ENCODE peak calls at places on chromosomes 13 and 19, in seven cellular contexts. One of them, this sample, is unnamed.

GRCh38 chr13:70923863-70924752 is 815.9 kb upstream of the KLHL1 start:
- DNase-seq in esophagus squamous epithelium: no peak
- DNase-seq in heart left ventricle: no peak
- DNase-seq in gastrocnemius medialis: no peak
- DNase-seq in vagina: no peak
- DNase-seq in IMR-90: no peak
- DNase-seq in thyroid gland: no peak
- DNase-seq in this sample: no peak

GRCh38 chr19:42466521-42467436 is 24.0 kb upstream of the CXCL17 start:
- DNase-seq in esophagus squamous epithelium: no peak
- DNase-seq in heart left ventricle: no peak
- DNase-seq in gastrocnemius medialis: no peak
- DNase-seq in vagina: no peak
- DNase-seq in IMR-90: no peak
- DNase-seq in thyroid gland: no peak
- DNase-seq in this sample: no peak

GRCh38 chr19:47373246-47374240 is 24.4 kb downstream of the DHX34 start:
- DNase-seq in esophagus squamous epithelium: no peak
- DNase-seq in heart left ventricle: no peak
- DNase-seq in gastrocnemius medialis: no peak
- DNase-seq in vagina: no peak
- DNase-seq in IMR-90: no peak
- DNase-seq in thyroid gland: no peak
- DNase-seq in this sample: no peak

GRCh38 chr19:11580665-11581418 is 3.4 kb upstream of the ACP5 start:
- DNase-seq in esophagus squamous epithelium: no peak
- DNase-seq in heart left ventricle: no peak
- DNase-seq in gastrocnemius medialis: no peak
- DNase-seq in vagina: no peak
- DNase-seq in IMR-90: peak; percentile 8
- DNase-seq in thyroid gland: no peak
- DNase-seq in this sample: no peak

GRCh38 chr19:45446295-45446694 is 21.5 kb upstream of the FOSB start:
- DNase-seq in esophagus squamous epithelium: no peak
- DNase-seq in heart left ventricle: no peak
- DNase-seq in gastrocnemius medialis: no peak
- DNase-seq in vagina: no peak
- DNase-seq in IMR-90: peak; percentile 52
- DNase-seq in thyroid gland: no peak
- DNase-seq in this sample: no peak

GRCh38 chr13:114115796-114116195 is 16.6 kb downstream of the RASA3 start:
- DNase-seq in esophagus squamous epithelium: no peak
- DNase-seq in heart left ventricle: peak; percentile 3
- DNase-seq in gastrocnemius medialis: no peak
- DNase-seq in vagina: no peak
- DNase-seq in IMR-90: no peak
- DNase-seq in thyroid gland: no peak
- DNase-seq in this sample: no peak

GRCh38 chr19:37074819-37075362 is 3.3 kb upstream of the ZNF420 start:
- DNase-seq in esophagus squamous epithelium: no peak
- DNase-seq in heart left ventricle: no peak
- DNase-seq in gastrocnemius medialis: no peak
- DNase-seq in vagina: no peak
- DNase-seq in IMR-90: no peak
- DNase-seq in thyroid gland: no peak
- DNase-seq in this sample: no peak

GRCh38 chr13:65762015-65762414 is 1468.1 kb downstream of the PCDH9 start:
- DNase-seq in esophagus squamous epithelium: no peak
- DNase-seq in heart left ventricle: no peak
- DNase-seq in gastrocnemius medialis: no peak
- DNase-seq in vagina: no peak
- DNase-seq in IMR-90: no peak
- DNase-seq in thyroid gland: no peak
- DNase-seq in this sample: no peak

GRCh38 chr19:30682576-30683536 is 310.7 kb downstream of the ZNF536 start:
- DNase-seq in esophagus squamous epithelium: no peak
- DNase-seq in heart left ventricle: peak; percentile 68
- DNase-seq in gastrocnemius medialis: peak; percentile 35
- DNase-seq in vagina: no peak
- DNase-seq in IMR-90: peak; percentile 82
- DNase-seq in thyroid gland: peak; percentile 68
- DNase-seq in this sample: peak; percentile 91

GRCh38 chr19:56441206-56441792 is 35.8 kb downstream of the ZNF667 start:
- DNase-seq in esophagus squamous epithelium: no peak
- DNase-seq in heart left ventricle: no peak
- DNase-seq in gastrocnemius medialis: no peak
- DNase-seq in vagina: no peak
- DNase-seq in IMR-90: no peak
- DNase-seq in thyroid gland: no peak
- DNase-seq in this sample: no peak

GRCh38 chr13:76339649-76340048 is 546.6 kb downstream of the KCTD12 start:
- DNase-seq in esophagus squamous epithelium: no peak
- DNase-seq in heart left ventricle: no peak
- DNase-seq in gastrocnemius medialis: no peak
- DNase-seq in vagina: no peak
- DNase-seq in IMR-90: no peak
- DNase-seq in thyroid gland: no peak
- DNase-seq in this sample: no peak

GRCh38 chr19:29268103-29268502 is 55.2 kb upstream of the UQCRFS1 start:
- DNase-seq in esophagus squamous epithelium: no peak
- DNase-seq in heart left ventricle: no peak
- DNase-seq in gastrocnemius medialis: no peak
- DNase-seq in vagina: no peak
- DNase-seq in IMR-90: no peak
- DNase-seq in thyroid gland: no peak
- DNase-seq in this sample: no peak

GRCh38 chr13:74322562-74322961 is 188.4 kb upstream of the KLF12 start:
- DNase-seq in esophagus squamous epithelium: no peak
- DNase-seq in heart left ventricle: no peak
- DNase-seq in gastrocnemius medialis: no peak
- DNase-seq in vagina: no peak
- DNase-seq in IMR-90: no peak
- DNase-seq in thyroid gland: no peak
- DNase-seq in this sample: no peak

GRCh38 chr13:27967736-27968315 is 1.3 kb downstream of the CDX2 start:
- DNase-seq in esophagus squamous epithelium: no peak
- DNase-seq in heart left ventricle: no peak
- DNase-seq in gastrocnemius medialis: no peak
- DNase-seq in vagina: no peak
- DNase-seq in IMR-90: no peak
- DNase-seq in thyroid gland: no peak
- DNase-seq in this sample: no peak

GRCh38 chr19:38733493-38734175 is 10.6 kb downstream of the CAPN12 start:
- DNase-seq in esophagus squamous epithelium: no peak
- DNase-seq in heart left ventricle: peak; percentile 15
- DNase-seq in gastrocnemius medialis: no peak
- DNase-seq in vagina: no peak
- DNase-seq in IMR-90: no peak
- DNase-seq in thyroid gland: no peak
- DNase-seq in this sample: no peak

GRCh38 chr13:110562696-110563462 is 1.4 kb upstream of the RAB20 start:
- DNase-seq in esophagus squamous epithelium: no peak
- DNase-seq in heart left ventricle: no peak
- DNase-seq in gastrocnemius medialis: no peak
- DNase-seq in vagina: no peak
- DNase-seq in IMR-90: no peak
- DNase-seq in thyroid gland: no peak
- DNase-seq in this sample: no peak

GRCh38 chr13:50594276-50594970 is 249.1 kb downstream of the DLEU7 start:
- DNase-seq in esophagus squamous epithelium: no peak
- DNase-seq in heart left ventricle: no peak
- DNase-seq in gastrocnemius medialis: no peak
- DNase-seq in vagina: no peak
- DNase-seq in IMR-90: no peak
- DNase-seq in thyroid gland: no peak
- DNase-seq in this sample: no peak

GRCh38 chr13:44726214-44726613 is 150.1 kb upstream of the TSC22D1 start:
- DNase-seq in esophagus squamous epithelium: no peak
- DNase-seq in heart left ventricle: no peak
- DNase-seq in gastrocnemius medialis: no peak
- DNase-seq in vagina: no peak
- DNase-seq in IMR-90: peak; percentile 90
- DNase-seq in thyroid gland: no peak
- DNase-seq in this sample: no peak

GRCh38 chr13:21336609-21337008 is 122.5 kb downstream of the ZDHHC20 start:
- DNase-seq in esophagus squamous epithelium: no peak
- DNase-seq in heart left ventricle: no peak
- DNase-seq in gastrocnemius medialis: no peak
- DNase-seq in vagina: no peak
- DNase-seq in IMR-90: no peak
- DNase-seq in thyroid gland: no peak
- DNase-seq in this sample: no peak
- TF ChIP-seq CTCF in esophagus squamous epithelium: no peak
- TF ChIP-seq CTCF in heart left ventricle: no peak
- TF ChIP-seq CTCF in gastrocnemius medialis: no peak
- TF ChIP-seq CTCF in vagina: no peak
- TF ChIP-seq CTCF in IMR-90: no peak
- TF ChIP-seq CTCF in thyroid gland: no peak
- TF ChIP-seq CTCF in this sample: no peak

DNA sequence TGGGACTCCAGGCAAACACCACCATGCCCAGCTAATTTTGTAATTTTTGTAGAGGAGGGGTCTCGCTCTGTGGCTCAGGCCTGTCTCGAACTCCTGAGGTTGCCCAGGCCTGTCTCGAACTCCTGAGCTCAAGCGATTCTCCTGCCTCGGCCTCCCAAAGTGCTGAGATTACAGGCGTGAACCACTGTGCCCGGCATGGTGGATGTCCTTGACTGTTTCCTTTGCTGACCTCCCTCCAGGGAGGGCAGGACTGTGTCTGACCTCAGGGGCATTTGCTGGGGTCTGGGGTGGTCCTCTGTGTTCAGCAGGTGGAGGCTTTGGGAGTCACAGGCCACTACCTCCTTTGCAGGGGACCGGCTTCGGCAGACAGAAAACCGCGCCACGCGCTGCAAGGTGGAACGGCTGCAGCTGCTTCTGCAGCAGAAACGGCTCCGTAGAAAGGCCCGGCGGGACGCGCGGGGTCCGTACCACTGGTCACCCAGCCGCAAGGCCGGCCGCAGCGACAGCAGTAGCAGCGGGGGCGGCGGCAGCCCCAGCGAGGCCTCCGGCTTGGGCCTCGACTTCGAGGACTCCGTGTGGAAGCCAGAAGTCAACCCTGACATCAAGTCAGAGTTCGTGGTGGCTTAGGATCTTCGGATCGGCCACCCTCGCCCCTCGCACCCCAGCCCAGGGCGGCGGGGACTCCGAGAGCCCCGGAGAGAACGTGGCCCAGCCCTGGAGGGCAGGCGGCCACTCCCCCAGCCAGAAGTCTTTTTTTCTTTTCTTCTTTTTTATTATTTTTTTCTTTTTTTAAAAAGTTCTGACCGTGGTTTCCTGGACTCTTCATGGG is 8.5 kb downstream of the MIDN start:
- DNase-seq in esophagus squamous epithelium: no peak
- DNase-seq in heart left ventricle: no peak
- DNase-seq in gastrocnemius medialis: no peak
- DNase-seq in vagina: no peak
- DNase-seq in IMR-90: no peak
- DNase-seq in thyroid gland: no peak
- DNase-seq in this sample: no peak
- TF ChIP-seq POLR2A in esophagus squamous epithelium: no peak
- TF ChIP-seq POLR2A in heart left ventricle: no peak
- TF ChIP-seq POLR2A in gastrocnemius medialis: no peak
- TF ChIP-seq POLR2A in vagina: no peak
- TF ChIP-seq POLR2A in IMR-90: no peak
- TF ChIP-seq POLR2A in thyroid gland: no peak
- TF ChIP-seq POLR2A in this sample: no peak

GRCh38 chr19:17075860-17076538 is 422 bp downstream of the MYO9B start:
- DNase-seq in esophagus squamous epithelium: no peak
- DNase-seq in heart left ventricle: peak; percentile 48
- DNase-seq in gastrocnemius medialis: no peak
- DNase-seq in vagina: no peak
- DNase-seq in IMR-90: peak; percentile 33
- DNase-seq in thyroid gland: peak; percentile 46
- DNase-seq in this sample: no peak

GRCh38 chr19:17073869-17074627 is 1.2 kb downstream of the HAUS8 start:
- DNase-seq in esophagus squamous epithelium: no peak
- DNase-seq in heart left ventricle: no peak
- DNase-seq in gastrocnemius medialis: no peak
- DNase-seq in vagina: no peak
- DNase-seq in IMR-90: peak; percentile 16
- DNase-seq in thyroid gland: no peak
- DNase-seq in this sample: no peak

GRCh38 chr19:17074628-17075034 is 621 bp downstream of the HAUS8 start:
- DNase-seq in esophagus squamous epithelium: no peak
- DNase-seq in heart left ventricle: no peak
- DNase-seq in gastrocnemius medialis: no peak
- DNase-seq in vagina: no peak
- DNase-seq in IMR-90: no peak
- DNase-seq in thyroid gland: no peak
- DNase-seq in this sample: no peak

GRCh38 chr19:17076539-17076919 is 952 bp downstream of the MYO9B start:
- DNase-seq in esophagus squamous epithelium: no peak
- DNase-seq in heart left ventricle: no peak
- DNase-seq in gastrocnemius medialis: no peak
- DNase-seq in vagina: no peak
- DNase-seq in IMR-90: no peak
- DNase-seq in thyroid gland: peak; percentile 20
- DNase-seq in this sample: no peak

DNA sequence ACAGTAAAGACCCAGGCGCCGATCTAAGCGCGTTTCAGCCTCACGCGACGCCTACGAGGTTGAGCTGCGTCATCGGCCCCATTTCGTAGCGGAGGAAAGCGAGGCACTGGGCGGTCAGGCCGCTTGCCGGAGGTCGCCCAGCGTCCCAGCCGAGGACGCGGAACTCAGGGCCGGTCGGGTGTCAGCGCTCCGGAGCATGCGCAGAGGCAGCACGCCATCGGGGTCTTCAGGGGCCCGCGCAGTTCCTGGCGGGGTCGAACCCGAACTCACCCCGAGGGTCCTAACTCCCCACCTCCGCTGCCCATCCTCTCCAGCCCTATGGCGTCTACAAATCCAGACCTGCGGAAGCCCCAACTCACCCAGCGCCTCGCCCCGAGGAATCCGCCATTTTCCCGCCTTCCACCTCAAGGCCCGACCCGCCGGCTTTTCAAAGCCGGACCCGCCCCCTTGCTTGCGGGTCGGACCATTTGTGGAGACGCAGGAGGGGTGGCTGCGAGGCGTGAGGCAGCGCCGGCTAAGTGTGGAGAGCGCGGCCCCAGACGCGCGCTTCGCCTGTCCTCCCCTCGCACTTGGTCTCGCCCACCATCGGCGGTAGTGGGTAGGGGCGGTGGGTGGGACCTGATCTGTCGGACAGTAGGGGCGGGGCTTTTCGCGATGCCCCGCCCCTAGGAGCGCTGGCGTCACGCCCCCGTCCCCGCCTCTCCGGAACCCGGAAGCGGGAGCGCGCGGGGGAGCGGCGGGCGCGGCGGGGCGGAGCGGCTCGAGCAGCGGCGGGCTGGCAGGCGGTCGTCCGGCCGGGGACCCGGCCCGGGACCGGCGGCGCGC is at the start of the genes HAUS8 and MYO9B:
- DNase-seq in esophagus squamous epithelium: peak; percentile 98
- DNase-seq in heart left ventricle: peak; percentile 99
- DNase-seq in gastrocnemius medialis: peak; percentile 98
- DNase-seq in vagina: peak; percentile 98
- DNase-seq in IMR-90: peak; percentile 100
- DNase-seq in thyroid gland: peak; percentile 99
- DNase-seq in this sample: peak; percentile 99
- H3K4me1 ChIP-seq in esophagus squamous epithelium: peaks cover 45% of the 10 kb centered on the region
- H3K4me1 ChIP-seq in heart left ventricle: peaks cover 19% of the 10 kb centered on the region
- H3K4me1 ChIP-seq in gastrocnemius medialis: peaks cover 33% of the 10 kb centered on the region
- H3K4me1 ChIP-seq in vagina: peaks cover 51% of the 10 kb centered on the region
- H3K4me1 ChIP-seq in IMR-90: peaks cover 24% of the 10 kb centered on the region
- H3K4me1 ChIP-seq in thyroid gland: peaks cover 33% of the 10 kb centered on the region
- H3K4me1 ChIP-seq in this sample: peaks cover 15% of the 10 kb centered on the region

GRCh38 chr13:42816538-42816937 is 35.2 kb downstream of the FAM216B start:
- DNase-seq in esophagus squamous epithelium: no peak
- DNase-seq in heart left ventricle: no peak
- DNase-seq in gastrocnemius medialis: no peak
- DNase-seq in vagina: no peak
- DNase-seq in IMR-90: no peak
- DNase-seq in thyroid gland: no peak
- DNase-seq in this sample: no peak
- TF ChIP-seq CTCF in esophagus squamous epithelium: no peak
- TF ChIP-seq CTCF in heart left ventricle: no peak
- TF ChIP-seq CTCF in gastrocnemius medialis: no peak
- TF ChIP-seq CTCF in vagina: no peak
- TF ChIP-seq CTCF in IMR-90: no peak
- TF ChIP-seq CTCF in thyroid gland: no peak
- TF ChIP-seq CTCF in this sample: no peak